ENCODE peak calls at places on chromosomes 5 and 9, in four cellular contexts. Q is foreskin fibroblast, M is IMR-90, V is tibial nerve. C is an unnamed sample.
A peak's percentile ranks its signal among the peaks of the same experiment; 100 is the strongest.

GRCh38 chr5:137190441-137190840 is 308.7 kb downstream of the SPOCK1 start:
- DNase-seq in Q (peak; percentile 47), M (peak; percentile 19), V (no peak), C (peak; percentile 61)

GRCh38 chr9:138122201-138122600 is 244.6 kb downstream of the CACNA1B start:
- DNase-seq in Q (no peak), M (no peak), V (no peak), C (no peak)

GRCh38 chr9:27489087-27489876 is 34.8 kb upstream of the IFNK start:
- DNase-seq in Q (no peak), M (no peak), V (no peak), C (no peak)

GRCh38 chr9:115382865-115383264 is 264.9 kb upstream of the TNC start:
- DNase-seq in Q (no peak), M (no peak), V (no peak), C (no peak)

GRCh38 chr9:14179449-14179848 is 134.5 kb downstream of the NFIB start:
- DNase-seq in Q (no peak), M (no peak), V (no peak), C (no peak)

GRCh38 chr9:110050925-110051355 is 157.0 kb downstream of the C9orf152 start:
- DNase-seq in Q (peak; percentile 95), M (peak; percentile 95), V (peak; percentile 64), C (peak; percentile 97)

GRCh38 chr5:5169466-5169865 is 29.3 kb downstream of the ADAMTS16 start:
- DNase-seq in Q (no peak), M (no peak), V (no peak), C (no peak)

GRCh38 chr5:109349419-109349818 is 60.4 kb downstream of the PJA2 start:
- DNase-seq in Q (no peak), M (no peak), V (no peak), C (no peak)

GRCh38 chr5:173513521-173513991 is 102.9 kb downstream of the BOD1 start:
- DNase-seq in Q (peak; percentile 71), M (peak; percentile 34), V (no peak), C (peak; percentile 66)

GRCh38 chr5:105924366-105924765 is 1746.4 kb downstream of the EFNA5 start:
- DNase-seq in Q (peak; percentile 84), M (peak; percentile 81), V (no peak), C (no peak)

DNA sequence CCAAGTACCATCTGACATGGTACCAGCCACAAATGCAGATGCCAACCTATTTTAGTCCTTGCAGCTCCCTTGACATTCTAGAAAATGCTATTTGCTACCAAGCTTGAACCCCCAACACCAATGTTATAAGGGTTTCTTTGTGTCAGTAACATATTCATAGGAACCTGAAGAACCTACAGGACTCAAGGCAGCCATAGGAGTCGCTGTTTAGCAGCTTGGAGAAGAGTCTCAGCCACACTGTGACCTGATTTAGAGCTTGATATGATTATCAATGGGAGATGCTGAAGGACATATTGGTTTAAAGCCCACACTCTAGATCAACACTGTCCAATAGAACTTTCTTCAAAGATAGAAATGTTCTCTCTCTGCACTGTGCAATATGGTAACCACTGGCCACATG is 6.4 kb upstream of the ZFR start:
- DNase-seq in Q (no peak), M (no peak), V (no peak), C (no peak)
- TF ChIP-seq CTCF in Q (peak; percentile 12), M (peak; percentile 9), V (no peak), C (peak; percentile 41)

GRCh38 chr5:78515665-78516064 is 132.9 kb downstream of the LHFPL2 start:
- DNase-seq in Q (no peak), M (no peak), V (no peak), C (no peak)
- TF ChIP-seq CTCF in Q (no peak), M (no peak), V (no peak), C (no peak)

GRCh38 chr5:150120062-150120441 is 33.7 kb upstream of the CSF1R start:
- DNase-seq in Q (no peak), M (no peak), V (no peak), C (no peak)

GRCh38 chr5:150120617-150121447 is 34.5 kb upstream of the CSF1R start:
- DNase-seq in Q (no peak), M (no peak), V (no peak), C (no peak)

GRCh38 chr5:150118561-150119229 is 32.3 kb upstream of the CSF1R start:
- DNase-seq in Q (no peak), M (no peak), V (no peak), C (no peak)

GRCh38 chr5:150117945-150118560 is 31.7 kb upstream of the CSF1R start:
- DNase-seq in Q (no peak), M (no peak), V (no peak), C (no peak)

DNA sequence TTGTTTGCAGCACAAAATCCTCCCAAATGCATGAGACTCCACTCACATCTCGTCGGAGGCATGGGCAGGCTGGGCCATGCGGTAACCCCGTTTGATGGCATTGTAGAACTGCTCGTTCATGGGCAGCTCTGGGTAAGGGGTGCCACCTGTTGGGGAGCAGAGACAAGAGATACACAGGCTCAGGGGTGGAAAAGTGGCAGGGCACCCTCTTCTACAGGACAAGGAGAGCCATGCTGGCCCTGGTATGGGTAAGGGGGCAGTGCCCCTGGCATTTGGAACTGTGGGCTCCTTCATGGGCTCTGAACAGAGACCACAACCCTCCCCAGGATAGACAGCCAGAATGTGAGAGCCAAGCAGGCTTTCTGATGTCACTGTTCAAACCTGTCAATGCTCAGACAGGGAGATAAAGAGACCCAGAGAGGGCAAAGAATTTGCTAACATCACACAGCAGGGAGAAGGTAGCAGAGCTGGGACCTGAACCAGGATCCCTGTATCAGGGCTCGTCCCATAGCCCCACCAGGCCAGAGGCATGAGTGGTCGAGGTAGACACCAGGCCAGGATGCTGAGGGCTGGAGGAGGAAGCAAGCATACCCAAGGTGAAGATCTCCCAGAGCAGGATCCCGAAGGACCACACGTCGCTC is 33.2 kb upstream of the CSF1R start:
- DNase-seq in Q (no peak), M (no peak), V (no peak), C (no peak)
- TF ChIP-seq CTCF in Q (no peak), M (no peak), V (no peak), C (peak; percentile 11)

GRCh38 chr5:1135696-1136525 is 24.0 kb upstream of the SLC12A7 start:
- DNase-seq in Q (no peak), M (no peak), V (no peak), C (no peak)

GRCh38 chr5:1132570-1132969 is 20.7 kb upstream of the SLC12A7 start:
- DNase-seq in Q (no peak), M (no peak), V (no peak), C (no peak)

GRCh38 chr5:1133510-1134255 is 21.8 kb upstream of the SLC12A7 start:
- DNase-seq in Q (no peak), M (no peak), V (no peak), C (no peak)

GRCh38 chr5:1133108-1133507 is 21.2 kb upstream of the SLC12A7 start:
- DNase-seq in Q (no peak), M (no peak), V (no peak), C (no peak)

DNA sequence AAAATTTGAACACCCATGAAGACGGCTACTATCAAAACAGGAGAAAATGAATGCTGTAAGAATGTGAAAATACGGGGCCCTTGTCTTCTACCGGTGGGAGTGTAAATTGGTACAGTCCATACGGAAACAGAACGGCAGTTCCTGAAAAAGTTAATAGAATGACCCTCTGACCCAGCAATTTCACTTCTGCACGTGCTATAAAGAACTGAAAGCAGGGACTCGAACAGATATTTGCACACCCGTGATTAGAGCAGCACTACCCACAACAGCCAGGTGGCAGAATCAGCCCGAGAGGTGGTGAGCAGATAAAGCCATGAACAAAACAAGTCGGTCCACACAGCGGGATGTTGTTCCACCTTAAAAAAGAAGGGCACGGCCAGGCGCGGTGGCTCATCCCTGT is 22.6 kb upstream of the SLC12A7 start:
- DNase-seq in Q (no peak), M (no peak), V (no peak), C (no peak)
- TF ChIP-seq CTCF in Q (no peak), M (no peak), V (no peak), C (no peak)

DNA sequence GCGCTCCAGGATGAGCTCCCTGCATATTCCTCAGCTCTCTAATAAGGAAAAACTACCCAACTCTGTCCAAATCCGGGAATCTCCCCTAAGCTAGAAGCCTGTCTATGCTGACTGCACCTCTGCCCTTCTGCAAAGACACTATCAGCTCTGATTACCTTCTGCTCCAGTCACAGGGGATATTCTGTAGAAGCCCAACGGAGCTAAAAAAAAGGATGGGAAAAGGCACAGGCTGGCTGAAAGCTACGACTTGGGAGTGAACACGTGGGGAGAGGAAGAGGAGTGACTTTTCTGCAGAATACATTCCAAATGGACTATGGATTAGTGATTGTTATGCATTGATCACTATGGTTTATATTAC is 50.7 kb downstream of the IARS1 start:
- DNase-seq in Q (no peak), M (no peak), V (no peak), C (no peak)
- TF ChIP-seq CTCF in Q (peak; percentile 50), M (no peak), V (peak; percentile 20), C (peak; percentile 45)

GRCh38 chr5:69265931-69266330 is 31.2 kb downstream of the CDK7 start:
- DNase-seq in Q (no peak), M (no peak), V (no peak), C (no peak)

GRCh38 chr5:69257577-69257976 is 22.9 kb downstream of the CDK7 start:
- DNase-seq in Q (no peak), M (no peak), V (no peak), C (no peak)

GRCh38 chr5:69261034-69261433 is 26.3 kb downstream of the CDK7 start:
- DNase-seq in Q (peak; percentile 28), M (peak; percentile 83), V (no peak), C (peak; percentile 35)
- TF ChIP-seq CTCF in Q (no peak), M (no peak), V (no peak), C (no peak)